ENCODE peak calls at places on chromosomes 3 and 15, in four cellular contexts. One of them, this sample, is unnamed.

GRCh38 chr3:127525373-127525772 is 65.2 kb downstream of the TPRA1 start:
- DNase-seq in K562: peak
- DNase-seq in A549: peak
- DNase-seq in HepG2: peak
- DNase-seq in this sample: peak

GRCh38 chr15:53903129-53903528 is 75.1 kb upstream of the UNC13C start:
- DNase-seq in A549: no peak
- DNase-seq in HepG2: no peak
- DNase-seq in K562: no peak
- DNase-seq in this sample: no peak

GRCh38 chr15:37100109-37100873 is at the start of gene MEIS2:
- DNase-seq in HepG2: peak
- DNase-seq in A549: peak
- DNase-seq in K562: peak
- DNase-seq in this sample: peak

GRCh38 chr3:29441020-29441324 is 160.1 kb downstream of the RBMS3 start:
- DNase-seq in HepG2: no peak
- DNase-seq in K562: no peak
- DNase-seq in A549: no peak
- DNase-seq in this sample: no peak

GRCh38 chr15:56215769-56216168 is 27.9 kb downstream of the RFX7 start:
- DNase-seq in K562: no peak
- DNase-seq in A549: no peak
- DNase-seq in HepG2: no peak
- DNase-seq in this sample: peak

GRCh38 chr15:65085990-65086679 is 9.6 kb downstream of the KBTBD13 start:
- DNase-seq in K562: peak
- DNase-seq in A549: peak
- DNase-seq in HepG2: peak
- DNase-seq in this sample: peak

GRCh38 chr3:195236801-195237570 is 34.0 kb downstream of the XXYLT1 start:
- DNase-seq in K562: no peak
- DNase-seq in A549: no peak
- DNase-seq in HepG2: no peak
- DNase-seq in this sample: no peak

GRCh38 chr3:142022381-142022780 is 127.0 kb downstream of the TFDP2 start:
- DNase-seq in A549: no peak
- DNase-seq in K562: peak
- DNase-seq in HepG2: no peak
- DNase-seq in this sample: no peak

GRCh38 chr3:171234298-171235020 is 207.9 kb upstream of the SLC2A2 start:
- DNase-seq in HepG2: no peak
- DNase-seq in A549: no peak
- DNase-seq in K562: no peak
- DNase-seq in this sample: no peak

GRCh38 chr3:10500717-10501663 is 4.4 kb downstream of the ATP2B2 start:
- DNase-seq in HepG2: peak
- DNase-seq in K562: no peak
- DNase-seq in A549: no peak
- DNase-seq in this sample: no peak

GRCh38 chr3:77186728-77187127 is 146.8 kb downstream of the ROBO2 start:
- DNase-seq in K562: no peak
- DNase-seq in A549: no peak
- DNase-seq in HepG2: no peak
- DNase-seq in this sample: peak

GRCh38 chr3:10981961-10982360 is 10.6 kb upstream of the SLC6A1 start:
- DNase-seq in K562: no peak
- DNase-seq in HepG2: no peak
- DNase-seq in A549: no peak
- DNase-seq in this sample: no peak

GRCh38 chr15:66114863-66115425 is 138.6 kb downstream of the MEGF11 start:
- DNase-seq in K562: no peak
- DNase-seq in HepG2: no peak
- DNase-seq in A549: no peak
- DNase-seq in this sample: no peak

GRCh38 chr15:47587938-47588817 is 129.1 kb upstream of the SEMA6D start:
- DNase-seq in HepG2: no peak
- DNase-seq in K562: no peak
- DNase-seq in A549: no peak
- DNase-seq in this sample: no peak

GRCh38 chr15:52252781-52253180 is 42.8 kb downstream of the MYO5C start:
- DNase-seq in HepG2: peak
- DNase-seq in A549: peak
- DNase-seq in K562: no peak
- DNase-seq in this sample: peak

GRCh38 chr3:181278468-181279238 is 289.1 kb upstream of the DNAJC19 start:
- DNase-seq in HepG2: no peak
- DNase-seq in A549: no peak
- DNase-seq in K562: no peak
- DNase-seq in this sample: no peak

GRCh38 chr3:61149236-61149635 is 102.0 kb downstream of the FHIT start:
- DNase-seq in HepG2: no peak
- DNase-seq in A549: no peak
- DNase-seq in K562: no peak
- DNase-seq in this sample: no peak

GRCh38 chr15:36666228-36666627 is 86.8 kb downstream of the CDIN1 start:
- DNase-seq in K562: no peak
- DNase-seq in HepG2: no peak
- DNase-seq in A549: no peak
- DNase-seq in this sample: no peak

GRCh38 chr3:9901967-9902366 is 681 bp upstream of the IL17RE start:
- DNase-seq in A549: no peak
- DNase-seq in K562: no peak
- DNase-seq in HepG2: no peak
- DNase-seq in this sample: no peak

GRCh38 chr3:105997800-105998526 is 129.2 kb upstream of the CBLB start:
- DNase-seq in HepG2: no peak
- DNase-seq in A549: no peak
- DNase-seq in K562: no peak
- DNase-seq in this sample: peak

GRCh38 chr3:157660847-157661246 is 157.6 kb upstream of the VEPH1 start:
- DNase-seq in K562: no peak
- DNase-seq in HepG2: no peak
- DNase-seq in A549: no peak
- DNase-seq in this sample: no peak

GRCh38 chr3:114619771-114620170 is 325.9 kb downstream of the TIGIT start:
- DNase-seq in K562: no peak
- DNase-seq in A549: no peak
- DNase-seq in HepG2: no peak
- DNase-seq in this sample: no peak

GRCh38 chr15:84886211-84886983 is 1.9 kb downstream of the SLC28A1 start:
- DNase-seq in HepG2: peak
- DNase-seq in A549: no peak
- DNase-seq in K562: no peak
- DNase-seq in this sample: no peak

GRCh38 chr15:46786886-46787285 is 930.4 kb upstream of the SEMA6D start:
- DNase-seq in A549: no peak
- DNase-seq in K562: no peak
- DNase-seq in HepG2: no peak
- DNase-seq in this sample: no peak

GRCh38 chr15:72155635-72156616 is 37.7 kb downstream of the SENP8 start:
- DNase-seq in A549: peak
- DNase-seq in K562: peak
- DNase-seq in HepG2: peak
- DNase-seq in this sample: peak

GRCh38 chr3:111846717-111847116 is 12.3 kb upstream of the PHLDB2 start:
- DNase-seq in A549: peak
- DNase-seq in K562: no peak
- DNase-seq in HepG2: no peak
- DNase-seq in this sample: peak

GRCh38 chr3:161508852-161509477 is 12.4 kb downstream of the OTOL1 start:
- DNase-seq in A549: peak
- DNase-seq in HepG2: no peak
- DNase-seq in K562: peak
- DNase-seq in this sample: no peak

GRCh38 chr15:43793647-43794046 is 1.5 kb downstream of the SERF2 start:
- DNase-seq in HepG2: no peak
- DNase-seq in K562: no peak
- DNase-seq in A549: no peak
- DNase-seq in this sample: no peak
- TF ChIP-seq BHLHE40 in HepG2: no peak
- TF ChIP-seq BHLHE40 in K562: no peak
- TF ChIP-seq BHLHE40 in A549: no peak
- TF ChIP-seq BHLHE40 in this sample: no peak

DNA sequence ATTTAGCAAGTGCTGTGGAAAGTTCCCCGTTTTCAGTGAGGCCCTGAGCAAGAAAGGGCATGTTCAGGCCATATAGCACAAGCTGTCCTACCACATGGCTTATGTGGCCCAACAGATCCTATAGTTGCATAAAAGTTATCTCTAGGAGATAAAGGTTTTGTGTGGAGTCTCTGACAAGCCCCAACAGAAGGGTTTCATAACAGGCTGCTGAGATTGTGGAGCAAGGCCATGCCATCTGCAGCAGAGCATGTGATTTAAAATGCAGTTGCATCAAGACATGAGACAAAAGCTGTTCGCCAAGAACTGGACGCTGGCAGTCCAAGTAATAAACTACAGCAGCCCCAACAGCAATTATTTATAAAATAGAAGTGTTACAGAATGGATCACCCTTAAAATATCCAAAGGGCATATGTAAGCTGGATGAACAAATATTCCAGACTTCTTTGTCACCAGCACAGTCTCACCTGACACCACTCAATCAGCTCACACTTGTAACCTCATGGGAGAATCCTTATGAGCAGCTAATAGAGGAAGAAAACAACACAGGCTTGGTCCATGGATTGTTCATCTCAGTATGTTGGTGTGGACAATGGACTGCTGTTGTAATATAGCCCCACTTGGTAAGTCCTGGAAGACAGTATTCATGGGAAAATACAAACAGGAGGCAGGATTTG is 14.4 kb upstream of the CLDN1 start:
- DNase-seq in A549: no peak
- DNase-seq in HepG2: no peak
- DNase-seq in K562: no peak
- DNase-seq in this sample: no peak
- TF ChIP-seq RAD21 in A549: no peak
- TF ChIP-seq RAD21 in HepG2: no peak
- TF ChIP-seq RAD21 in K562: no peak
- TF ChIP-seq RAD21 in this sample: no peak

GRCh38 chr3:192930585-192930984 is 12.9 kb upstream of the MB21D2 start:
- DNase-seq in HepG2: no peak
- DNase-seq in A549: no peak
- DNase-seq in K562: no peak
- DNase-seq in this sample: no peak

GRCh38 chr3:192929755-192930491 is 12.3 kb upstream of the MB21D2 start:
- DNase-seq in HepG2: no peak
- DNase-seq in K562: no peak
- DNase-seq in A549: no peak
- DNase-seq in this sample: no peak

GRCh38 chr3:192933259-192933658 is 15.6 kb upstream of the MB21D2 start:
- DNase-seq in HepG2: no peak
- DNase-seq in A549: no peak
- DNase-seq in K562: no peak
- DNase-seq in this sample: no peak

GRCh38 chr3:192933779-192934456 is 16.3 kb upstream of the MB21D2 start:
- DNase-seq in K562: no peak
- DNase-seq in A549: no peak
- DNase-seq in HepG2: no peak
- DNase-seq in this sample: peak

DNA sequence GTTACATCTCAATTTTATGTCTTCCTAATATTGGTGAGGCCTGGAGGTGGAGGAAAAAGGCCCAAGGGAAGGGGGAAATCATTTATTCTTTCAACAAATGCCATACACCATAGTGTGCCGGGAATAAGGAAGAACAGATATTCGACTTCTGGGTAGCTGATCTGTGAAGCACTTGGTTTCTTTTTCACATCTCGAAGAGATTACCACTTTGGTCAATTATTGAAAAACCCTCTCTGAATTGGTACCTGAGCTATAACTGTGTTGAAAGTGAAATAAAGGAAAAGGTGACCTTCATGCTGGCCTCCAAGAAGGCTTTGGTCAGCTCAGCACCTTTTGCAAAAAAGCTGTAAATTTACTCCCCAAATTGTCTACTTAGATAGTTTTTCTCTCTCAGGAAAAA is 14.2 kb upstream of the MB21D2 start:
- DNase-seq in A549: no peak
- DNase-seq in HepG2: no peak
- DNase-seq in K562: no peak
- DNase-seq in this sample: no peak
- TF ChIP-seq BHLHE40 in A549: no peak
- TF ChIP-seq BHLHE40 in HepG2: no peak
- TF ChIP-seq BHLHE40 in K562: no peak
- TF ChIP-seq BHLHE40 in this sample: no peak

DNA sequence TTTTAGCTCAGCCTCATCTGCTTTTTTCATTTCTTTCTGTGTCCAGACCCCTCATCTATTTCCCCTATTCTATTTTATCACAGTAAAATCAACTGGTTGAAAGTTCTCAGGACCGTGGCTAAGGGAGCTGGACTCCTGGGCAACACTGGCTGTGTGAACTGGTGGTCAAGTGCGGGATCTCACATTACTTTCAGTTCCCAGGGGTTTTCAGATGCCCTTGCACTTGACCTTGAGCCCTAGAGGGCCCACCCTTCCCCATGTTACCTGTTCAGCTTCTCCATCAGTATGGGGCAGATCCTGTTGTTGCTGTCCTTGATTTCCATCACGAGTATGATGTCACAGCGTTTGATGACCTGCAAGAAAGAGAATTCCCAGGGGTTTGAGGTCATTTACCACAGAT is 2.8 kb downstream of the DNASE1L3 start:
- DNase-seq in HepG2: no peak
- DNase-seq in K562: no peak
- DNase-seq in A549: no peak
- DNase-seq in this sample: no peak
- TF ChIP-seq RAD21 in HepG2: no peak
- TF ChIP-seq RAD21 in K562: no peak
- TF ChIP-seq RAD21 in A549: no peak
- TF ChIP-seq RAD21 in this sample: no peak

DNA sequence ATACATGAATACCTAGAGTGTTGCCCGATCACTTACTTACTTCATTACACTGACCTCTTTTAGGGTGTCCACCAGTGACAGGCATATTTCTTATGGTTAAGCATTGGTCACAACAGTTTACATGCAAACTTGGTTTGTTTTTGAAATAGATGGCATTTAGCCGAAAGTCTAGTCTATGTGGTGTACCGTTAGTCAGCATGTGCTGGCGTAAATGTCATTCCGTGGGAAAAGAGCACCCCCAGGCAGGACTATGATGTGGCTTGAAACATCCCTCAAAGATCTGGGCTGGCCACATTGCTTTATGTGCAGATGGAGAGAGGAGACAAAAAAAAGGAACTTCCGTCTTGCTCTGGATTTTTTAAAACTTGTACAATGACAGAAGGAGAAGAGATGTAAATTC is 357.0 kb upstream of the ICE2 start:
- DNase-seq in A549: no peak
- DNase-seq in K562: no peak
- DNase-seq in HepG2: no peak
- DNase-seq in this sample: peak
- TF ChIP-seq BHLHE40 in A549: no peak
- TF ChIP-seq BHLHE40 in K562: no peak
- TF ChIP-seq BHLHE40 in HepG2: no peak
- TF ChIP-seq BHLHE40 in this sample: no peak